ENCODE peak calls at places on chromosomes 16 and 17, in seven cellular contexts. One of them, this sample, is unnamed.

GRCh38 chr17:76585048-76585648 is 512 bp downstream of the ST6GALNAC2 start:
- DNase-seq in progenitor cell of endocrine pancreas: no peak
- DNase-seq in psoas muscle: no peak
- DNase-seq in ACHN: no peak
- DNase-seq in mucosa of gallbladder: no peak
- DNase-seq in CD4-positive, alpha-beta memory T cell: no peak
- DNase-seq in prostate gland: no peak
- DNase-seq in this sample: no peak

GRCh38 chr17:49694847-49695697 is 12.7 kb downstream of the SLC35B1 start:
- DNase-seq in progenitor cell of endocrine pancreas: peak
- DNase-seq in psoas muscle: peak
- DNase-seq in ACHN: peak
- DNase-seq in mucosa of gallbladder: peak
- DNase-seq in CD4-positive, alpha-beta memory T cell: peak
- DNase-seq in prostate gland: peak
- DNase-seq in this sample: no peak

GRCh38 chr17:70987867-70988340 is 818.6 kb downstream of the KCNJ2 start:
- DNase-seq in progenitor cell of endocrine pancreas: no peak
- DNase-seq in psoas muscle: no peak
- DNase-seq in ACHN: no peak
- DNase-seq in mucosa of gallbladder: no peak
- DNase-seq in CD4-positive, alpha-beta memory T cell: no peak
- DNase-seq in prostate gland: no peak
- DNase-seq in this sample: no peak

GRCh38 chr16:47503936-47504335 is 42.8 kb downstream of the PHKB start:
- DNase-seq in progenitor cell of endocrine pancreas: no peak
- DNase-seq in psoas muscle: no peak
- DNase-seq in ACHN: no peak
- DNase-seq in mucosa of gallbladder: no peak
- DNase-seq in CD4-positive, alpha-beta memory T cell: no peak
- DNase-seq in prostate gland: no peak
- DNase-seq in this sample: no peak

GRCh38 chr16:12110361-12111107 is 134.0 kb downstream of the SNX29 start:
- DNase-seq in progenitor cell of endocrine pancreas: no peak
- DNase-seq in psoas muscle: no peak
- DNase-seq in ACHN: no peak
- DNase-seq in mucosa of gallbladder: no peak
- DNase-seq in CD4-positive, alpha-beta memory T cell: no peak
- DNase-seq in prostate gland: no peak
- DNase-seq in this sample: no peak

GRCh38 chr17:62781356-62781755 is 26.8 kb downstream of the MARCHF10 start:
- DNase-seq in progenitor cell of endocrine pancreas: no peak
- DNase-seq in psoas muscle: no peak
- DNase-seq in ACHN: no peak
- DNase-seq in mucosa of gallbladder: no peak
- DNase-seq in CD4-positive, alpha-beta memory T cell: no peak
- DNase-seq in prostate gland: no peak
- DNase-seq in this sample: no peak

GRCh38 chr17:7173687-7174602 is 5.2 kb downstream of the ASGR1 start:
- DNase-seq in progenitor cell of endocrine pancreas: peak
- DNase-seq in psoas muscle: peak
- DNase-seq in ACHN: no peak
- DNase-seq in mucosa of gallbladder: peak
- DNase-seq in CD4-positive, alpha-beta memory T cell: peak
- DNase-seq in prostate gland: peak
- DNase-seq in this sample: no peak

GRCh38 chr17:38731526-38732294 is 1.6 kb downstream of the CISD3 start:
- DNase-seq in progenitor cell of endocrine pancreas: no peak
- DNase-seq in psoas muscle: no peak
- DNase-seq in ACHN: no peak
- DNase-seq in mucosa of gallbladder: no peak
- DNase-seq in CD4-positive, alpha-beta memory T cell: no peak
- DNase-seq in prostate gland: peak
- DNase-seq in this sample: no peak

GRCh38 chr17:75130632-75131277 is 787 bp downstream of the NT5C start:
- DNase-seq in progenitor cell of endocrine pancreas: peak
- DNase-seq in psoas muscle: peak
- DNase-seq in ACHN: peak
- DNase-seq in mucosa of gallbladder: no peak
- DNase-seq in CD4-positive, alpha-beta memory T cell: peak
- DNase-seq in prostate gland: peak
- DNase-seq in this sample: no peak

GRCh38 chr16:24440296-24440695 is 99.1 kb upstream of the RBBP6 start:
- DNase-seq in progenitor cell of endocrine pancreas: no peak
- DNase-seq in psoas muscle: no peak
- DNase-seq in ACHN: no peak
- DNase-seq in mucosa of gallbladder: no peak
- DNase-seq in CD4-positive, alpha-beta memory T cell: no peak
- DNase-seq in prostate gland: no peak
- DNase-seq in this sample: no peak

GRCh38 chr17:9905902-9906301 is 831 bp upstream of the RCVRN start:
- DNase-seq in progenitor cell of endocrine pancreas: peak
- DNase-seq in psoas muscle: peak
- DNase-seq in ACHN: peak
- DNase-seq in mucosa of gallbladder: no peak
- DNase-seq in CD4-positive, alpha-beta memory T cell: no peak
- DNase-seq in prostate gland: no peak
- DNase-seq in this sample: no peak

GRCh38 chr17:65349916-65350315 is 211.5 kb downstream of the AXIN2 start:
- DNase-seq in progenitor cell of endocrine pancreas: no peak
- DNase-seq in psoas muscle: no peak
- DNase-seq in ACHN: no peak
- DNase-seq in mucosa of gallbladder: no peak
- DNase-seq in CD4-positive, alpha-beta memory T cell: no peak
- DNase-seq in prostate gland: no peak
- DNase-seq in this sample: no peak

GRCh38 chr17:16040710-16041251 is 41.2 kb downstream of the TTC19 start:
- DNase-seq in progenitor cell of endocrine pancreas: no peak
- DNase-seq in psoas muscle: no peak
- DNase-seq in ACHN: no peak
- DNase-seq in mucosa of gallbladder: peak
- DNase-seq in CD4-positive, alpha-beta memory T cell: no peak
- DNase-seq in prostate gland: no peak
- DNase-seq in this sample: no peak

GRCh38 chr17:39225974-39226683 is 384 bp upstream of the STAC2 start:
- DNase-seq in progenitor cell of endocrine pancreas: peak
- DNase-seq in psoas muscle: peak
- DNase-seq in ACHN: peak
- DNase-seq in mucosa of gallbladder: no peak
- DNase-seq in CD4-positive, alpha-beta memory T cell: no peak
- DNase-seq in prostate gland: peak
- DNase-seq in this sample: no peak

GRCh38 chr16:66510298-66510697 is 39.6 kb downstream of the TK2 start:
- DNase-seq in progenitor cell of endocrine pancreas: no peak
- DNase-seq in psoas muscle: no peak
- DNase-seq in ACHN: no peak
- DNase-seq in mucosa of gallbladder: no peak
- DNase-seq in CD4-positive, alpha-beta memory T cell: no peak
- DNase-seq in prostate gland: no peak
- DNase-seq in this sample: no peak

GRCh38 chr16:81405702-81406113 is 38.9 kb upstream of the CMIP start:
- DNase-seq in progenitor cell of endocrine pancreas: peak
- DNase-seq in psoas muscle: no peak
- DNase-seq in ACHN: peak
- DNase-seq in mucosa of gallbladder: peak
- DNase-seq in CD4-positive, alpha-beta memory T cell: no peak
- DNase-seq in prostate gland: no peak
- DNase-seq in this sample: no peak

This sample was measured in right atrium auricular region.